ENCODE peak calls at places on chromosomes 6 and 20, in ten cellular contexts. D is activated T-helper 1 cell treated with anti-CD3 and anti-CD28 coated beads, Interleukin-12 subunit alpha, Interleukin-12 subunit beta, Interleukin-2, Interleukin-4 antibody, amounts not matched to agents 30 ng/mL and 10 ng/mL and 1 ng/mL, durations not matched to agents 14 hours and 24 hours and 36 hours; U is astrocyte of the hippocampus; N is A549; B is effector memory CD4-positive, alpha-beta T cell; G is GDM1; S is brain microvascular endothelial cell; O is midbrain; J is OCI-LY7; V is iris pigment epithelial cell. I is an unnamed sample.

GRCh38 chr6:14074723-14075503 is 42.7 kb upstream of the CD83 start:
- DNase-seq in D (peak), U (peak), N (peak), B (no peak), G (no peak), S (peak), O (no peak), J (peak), V (peak), I (no peak)

GRCh38 chr20:1792274-1792673 is 102.9 kb upstream of the SIRPA start:
- DNase-seq in D (no peak), U (no peak), N (no peak), B (no peak), G (no peak), S (no peak), O (no peak), J (no peak), V (no peak), I (no peak)

GRCh38 chr20:56736285-56736857 is 107.3 kb downstream of the TFAP2C start:
- DNase-seq in D (no peak), U (no peak), N (no peak), B (no peak), G (no peak), S (no peak), O (no peak), J (no peak), V (no peak), I (no peak)

GRCh38 chr6:167706313-167707109 is 120.2 kb upstream of the AFDN start:
- DNase-seq in D (peak), U (no peak), N (no peak), B (peak), G (peak), S (no peak), O (no peak), J (no peak), V (no peak), I (no peak)

GRCh38 chr6:13357551-13358075 is 29.3 kb upstream of the TBC1D7 start:
- DNase-seq in D (no peak), U (peak), N (no peak), B (no peak), G (no peak), S (no peak), O (peak), J (no peak), V (peak), I (peak)

GRCh38 chr20:47249913-47250312 is 106.6 kb downstream of the ZMYND8 start:
- DNase-seq in D (no peak), U (no peak), N (no peak), B (no peak), G (no peak), S (no peak), O (no peak), J (no peak), V (no peak), I (no peak)

GRCh38 chr6:10556496-10557391 is 35.6 kb downstream of the GCNT2 start:
- DNase-seq in D (no peak), U (no peak), N (no peak), B (no peak), G (no peak), S (no peak), O (no peak), J (no peak), V (no peak), I (no peak)

GRCh38 chr6:36717231-36717825 is 19.7 kb downstream of the RAB44 start:
- DNase-seq in D (no peak), U (no peak), N (no peak), B (no peak), G (no peak), S (no peak), O (no peak), J (no peak), V (no peak), I (no peak)

GRCh38 chr6:6633898-6634734 is 45.6 kb downstream of the LY86 start:
- DNase-seq in D (no peak), U (no peak), N (no peak), B (no peak), G (no peak), S (no peak), O (no peak), J (no peak), V (no peak), I (no peak)

I was measured in dorsolateral prefrontal cortex.